ENCODE peak calls at places on chromosomes 5 and 9, in five cellular contexts. One of them, this sample, is unnamed. For H3K4me1, the result is how much of the 10 kb centered on the place peaks cover.

GRCh38 chr9:125649315-125649714 is 57.7 kb downstream of the MAPKAP1 start:
- DNase-seq in CD8-positive, alpha-beta T cell: no peak
- DNase-seq in endodermal cell: no peak
- DNase-seq in tibial nerve: no peak
- DNase-seq in cardiac muscle cell: peak
- DNase-seq in this sample: no peak

GRCh38 chr5:80318212-80318611 is 1.6 kb upstream of the SPZ1 start:
- DNase-seq in cardiac muscle cell: peak
- DNase-seq in CD8-positive, alpha-beta T cell: no peak
- DNase-seq in endodermal cell: no peak
- DNase-seq in tibial nerve: peak
- DNase-seq in this sample: no peak

GRCh38 chr9:101026824-101027223 is 1.7 kb upstream of the PLPPR1 start:
- DNase-seq in endodermal cell: no peak
- DNase-seq in tibial nerve: no peak
- DNase-seq in cardiac muscle cell: peak
- DNase-seq in CD8-positive, alpha-beta T cell: no peak
- DNase-seq in this sample: no peak

GRCh38 chr5:145872486-145872885 is 328 bp downstream of the GRXCR2 start:
- DNase-seq in cardiac muscle cell: no peak
- DNase-seq in CD8-positive, alpha-beta T cell: no peak
- DNase-seq in endodermal cell: no peak
- DNase-seq in tibial nerve: no peak
- DNase-seq in this sample: no peak

GRCh38 chr5:32244017-32244416 is 68.7 kb downstream of the MTMR12 start:
- DNase-seq in cardiac muscle cell: no peak
- DNase-seq in tibial nerve: no peak
- DNase-seq in endodermal cell: peak
- DNase-seq in CD8-positive, alpha-beta T cell: no peak
- DNase-seq in this sample: no peak

GRCh38 chr5:50550274-50550673 is 109.2 kb upstream of the EMB start:
- DNase-seq in tibial nerve: no peak
- DNase-seq in cardiac muscle cell: no peak
- DNase-seq in CD8-positive, alpha-beta T cell: no peak
- DNase-seq in endodermal cell: no peak
- DNase-seq in this sample: no peak

GRCh38 chr5:148970228-148970627 is 92.6 kb downstream of the SH3TC2 start:
- DNase-seq in tibial nerve: no peak
- DNase-seq in cardiac muscle cell: no peak
- DNase-seq in CD8-positive, alpha-beta T cell: no peak
- DNase-seq in endodermal cell: peak
- DNase-seq in this sample: peak

GRCh38 chr9:8750639-8751041 is 951.1 kb upstream of the DMAC1 start:
- DNase-seq in CD8-positive, alpha-beta T cell: no peak
- DNase-seq in tibial nerve: no peak
- DNase-seq in cardiac muscle cell: peak
- DNase-seq in endodermal cell: peak
- DNase-seq in this sample: no peak

GRCh38 chr9:114743446-114743845 is 61.5 kb upstream of the TEX48 start:
- DNase-seq in cardiac muscle cell: no peak
- DNase-seq in CD8-positive, alpha-beta T cell: no peak
- DNase-seq in endodermal cell: no peak
- DNase-seq in tibial nerve: no peak
- DNase-seq in this sample: no peak

GRCh38 chr9:81754245-81754644 is 64.9 kb upstream of the TLE1 start:
- DNase-seq in tibial nerve: no peak
- DNase-seq in CD8-positive, alpha-beta T cell: no peak
- DNase-seq in cardiac muscle cell: no peak
- DNase-seq in endodermal cell: no peak
- DNase-seq in this sample: no peak

GRCh38 chr5:76855961-76856360 is 6.1 kb downstream of the S100Z start:
- DNase-seq in cardiac muscle cell: no peak
- DNase-seq in CD8-positive, alpha-beta T cell: peak
- DNase-seq in endodermal cell: no peak
- DNase-seq in tibial nerve: no peak
- DNase-seq in this sample: no peak

GRCh38 chr5:157252741-157253465 is 13.0 kb upstream of the CYFIP2 start:
- DNase-seq in CD8-positive, alpha-beta T cell: peak
- DNase-seq in tibial nerve: no peak
- DNase-seq in cardiac muscle cell: peak
- DNase-seq in endodermal cell: no peak
- DNase-seq in this sample: no peak

GRCh38 chr9:113585555-113585954 is 122.0 kb downstream of the RGS3 start:
- DNase-seq in endodermal cell: no peak
- DNase-seq in tibial nerve: no peak
- DNase-seq in cardiac muscle cell: no peak
- DNase-seq in CD8-positive, alpha-beta T cell: no peak
- DNase-seq in this sample: no peak
- H3K4me1 ChIP-seq in endodermal cell: under half
- H3K4me1 ChIP-seq in tibial nerve: under half
- H3K4me1 ChIP-seq in cardiac muscle cell: under half
- H3K4me1 ChIP-seq in CD8-positive, alpha-beta T cell: under half
- H3K4me1 ChIP-seq in this sample: under half

GRCh38 chr5:165286692-165287091 is 1781.3 kb downstream of the MAT2B start:
- DNase-seq in CD8-positive, alpha-beta T cell: no peak
- DNase-seq in cardiac muscle cell: no peak
- DNase-seq in endodermal cell: no peak
- DNase-seq in tibial nerve: no peak
- DNase-seq in this sample: no peak

DNA sequence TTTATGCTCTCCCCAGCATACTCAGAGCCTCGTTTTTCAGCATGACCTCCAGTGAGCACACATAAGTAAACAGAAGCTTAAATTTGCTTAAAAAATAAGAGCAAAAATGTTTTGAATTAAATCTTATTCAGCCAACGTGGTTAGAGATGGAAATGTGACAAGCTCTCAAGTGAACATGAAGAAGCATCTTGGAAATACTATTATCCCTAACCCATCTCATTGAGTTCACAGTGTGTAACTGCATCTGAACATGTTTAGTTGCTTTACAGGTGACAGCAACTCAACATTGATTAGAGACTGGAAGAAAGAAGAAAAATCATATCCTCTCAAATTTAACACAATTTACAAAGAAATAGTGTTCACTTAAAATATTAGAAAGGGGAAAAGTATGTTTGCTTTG is 1785.1 kb downstream of the MAT2B start:
- DNase-seq in endodermal cell: no peak
- DNase-seq in tibial nerve: no peak
- DNase-seq in cardiac muscle cell: no peak
- DNase-seq in CD8-positive, alpha-beta T cell: no peak
- DNase-seq in this sample: no peak
- H3K4me1 ChIP-seq in endodermal cell: under half
- H3K4me1 ChIP-seq in tibial nerve: under half
- H3K4me1 ChIP-seq in cardiac muscle cell: under half
- H3K4me1 ChIP-seq in CD8-positive, alpha-beta T cell: under half
- H3K4me1 ChIP-seq in this sample: under half

GRCh38 chr9:34127035-34127948 is 794 bp upstream of the DCAF12 start:
- DNase-seq in cardiac muscle cell: no peak
- DNase-seq in CD8-positive, alpha-beta T cell: no peak
- DNase-seq in tibial nerve: no peak
- DNase-seq in endodermal cell: no peak
- DNase-seq in this sample: no peak

GRCh38 chr9:34124103-34124502 is 2.4 kb downstream of the DCAF12 start:
- DNase-seq in endodermal cell: no peak
- DNase-seq in cardiac muscle cell: peak
- DNase-seq in tibial nerve: no peak
- DNase-seq in CD8-positive, alpha-beta T cell: no peak
- DNase-seq in this sample: no peak

GRCh38 chr9:34124923-34125322 is 1.6 kb downstream of the DCAF12 start:
- DNase-seq in cardiac muscle cell: peak
- DNase-seq in CD8-positive, alpha-beta T cell: no peak
- DNase-seq in endodermal cell: no peak
- DNase-seq in tibial nerve: no peak
- DNase-seq in this sample: no peak

GRCh38 chr9:34125681-34126206 is 754 bp downstream of the DCAF12 start:
- DNase-seq in tibial nerve: no peak
- DNase-seq in CD8-positive, alpha-beta T cell: no peak
- DNase-seq in endodermal cell: peak
- DNase-seq in cardiac muscle cell: peak
- DNase-seq in this sample: no peak

DNA sequence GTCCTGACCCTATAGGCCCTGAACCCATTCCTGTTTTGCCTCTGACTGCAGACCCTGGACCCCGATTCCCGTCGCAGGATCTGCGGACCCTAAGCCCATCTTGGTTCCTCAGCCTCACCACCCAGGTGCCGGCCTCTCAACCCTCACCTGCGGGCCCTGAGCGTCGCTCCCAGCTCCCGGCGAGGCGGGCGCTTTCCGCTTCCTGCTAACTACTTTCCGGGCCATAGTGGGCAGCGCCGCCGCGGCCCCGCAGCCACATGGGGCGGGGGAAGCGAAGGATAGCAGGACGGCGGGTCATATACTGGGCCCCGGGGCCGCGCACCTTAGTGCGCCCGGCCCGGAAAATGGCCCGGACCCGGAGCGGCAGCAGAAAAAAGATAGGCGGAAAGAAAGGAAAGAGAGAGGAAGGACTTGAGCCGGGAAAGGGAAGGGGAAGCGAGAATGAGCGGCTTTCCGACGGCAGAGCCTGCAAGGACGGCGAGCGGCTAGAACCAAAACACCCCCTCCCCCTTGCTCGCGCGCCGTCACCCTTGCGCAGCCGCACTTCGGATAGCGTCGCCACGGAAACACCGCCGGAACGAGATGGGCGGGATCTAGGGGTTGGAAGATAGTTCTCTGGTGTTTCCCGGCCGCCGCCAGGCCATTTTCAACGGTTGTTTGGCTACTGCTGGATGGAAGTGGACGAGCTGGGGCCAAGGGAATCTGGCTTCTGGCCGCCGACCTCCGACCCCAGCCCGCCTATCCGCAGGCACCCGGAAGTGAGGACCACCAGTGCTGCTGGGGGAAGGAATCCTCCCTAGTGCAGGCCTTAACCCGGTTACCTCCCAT is at the start of gene DCAF12:
- DNase-seq in endodermal cell: peak
- DNase-seq in tibial nerve: peak
- DNase-seq in CD8-positive, alpha-beta T cell: peak
- DNase-seq in cardiac muscle cell: peak
- DNase-seq in this sample: peak
- H3K4me1 ChIP-seq in endodermal cell: under half
- H3K4me1 ChIP-seq in tibial nerve: under half
- H3K4me1 ChIP-seq in CD8-positive, alpha-beta T cell: under half
- H3K4me1 ChIP-seq in cardiac muscle cell: under half
- H3K4me1 ChIP-seq in this sample: under half

GRCh38 chr9:6566409-6567139 is 79.0 kb downstream of the GLDC start:
- DNase-seq in tibial nerve: no peak
- DNase-seq in cardiac muscle cell: peak
- DNase-seq in CD8-positive, alpha-beta T cell: no peak
- DNase-seq in endodermal cell: no peak
- DNase-seq in this sample: no peak

GRCh38 chr9:6565312-6565711 is 80.2 kb downstream of the GLDC start:
- DNase-seq in endodermal cell: no peak
- DNase-seq in cardiac muscle cell: peak
- DNase-seq in tibial nerve: no peak
- DNase-seq in CD8-positive, alpha-beta T cell: no peak
- DNase-seq in this sample: no peak

GRCh38 chr9:6564370-6564769 is 81.2 kb downstream of the GLDC start:
- DNase-seq in cardiac muscle cell: peak
- DNase-seq in tibial nerve: no peak
- DNase-seq in endodermal cell: no peak
- DNase-seq in CD8-positive, alpha-beta T cell: no peak
- DNase-seq in this sample: no peak

GRCh38 chr9:6563036-6563435 is 82.5 kb downstream of the GLDC start:
- DNase-seq in CD8-positive, alpha-beta T cell: no peak
- DNase-seq in endodermal cell: no peak
- DNase-seq in cardiac muscle cell: no peak
- DNase-seq in tibial nerve: no peak
- DNase-seq in this sample: no peak

GRCh38 chr9:6564868-6565267 is 80.7 kb downstream of the GLDC start:
- DNase-seq in endodermal cell: no peak
- DNase-seq in cardiac muscle cell: peak
- DNase-seq in tibial nerve: no peak
- DNase-seq in CD8-positive, alpha-beta T cell: no peak
- DNase-seq in this sample: no peak
- H3K4me1 ChIP-seq in endodermal cell: under half
- H3K4me1 ChIP-seq in cardiac muscle cell: under half
- H3K4me1 ChIP-seq in tibial nerve: under half
- H3K4me1 ChIP-seq in CD8-positive, alpha-beta T cell: under half
- H3K4me1 ChIP-seq in this sample: under half

DNA sequence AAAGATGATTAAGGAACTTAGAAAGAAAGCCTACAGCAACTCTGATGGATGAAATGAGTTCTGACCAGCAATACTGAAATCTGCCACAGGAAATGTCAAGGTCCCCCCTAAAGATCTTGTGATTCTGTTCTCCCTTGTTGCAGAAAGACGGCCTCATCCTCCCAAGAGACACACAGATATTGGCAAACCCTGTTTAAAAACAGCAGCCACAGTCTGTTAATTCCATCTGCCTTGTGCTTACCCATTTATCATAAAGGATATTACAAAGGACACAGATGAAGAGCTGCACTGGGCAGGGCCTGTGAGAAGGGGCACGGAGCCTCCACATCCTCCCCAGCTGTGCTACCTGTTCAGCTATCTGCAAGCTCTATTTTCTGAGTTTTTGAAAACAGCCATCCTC is 15.2 kb downstream of the RAPGEF1 start:
- DNase-seq in endodermal cell: no peak
- DNase-seq in CD8-positive, alpha-beta T cell: no peak
- DNase-seq in tibial nerve: no peak
- DNase-seq in cardiac muscle cell: no peak
- DNase-seq in this sample: no peak
- H3K4me1 ChIP-seq in endodermal cell: under half
- H3K4me1 ChIP-seq in CD8-positive, alpha-beta T cell: half or more
- H3K4me1 ChIP-seq in tibial nerve: under half
- H3K4me1 ChIP-seq in cardiac muscle cell: under half
- H3K4me1 ChIP-seq in this sample: under half

This sample was measured in prostate gland.